ENCODE peak calls at places on chromosomes 6 and 20, in five cellular contexts. E is SW480, T is left lung, Q is neuronal stem cell, N is GM13977. U is an unnamed sample.
A peak's percentile ranks its signal among the peaks of the same experiment; 100 is the strongest.

GRCh38 chr6:24009319-24009718 is 116.7 kb upstream of the NRSN1 start:
- DNase-seq in E (no peak), N (no peak), T (no peak), Q (peak; percentile 59), U (no peak)

GRCh38 chr20:45919951-45920794 is 8.2 kb upstream of the PLTP start:
- DNase-seq in E (no peak), N (no peak), Q (no peak), T (no peak), U (no peak)

GRCh38 chr6:125046107-125046925 is 84.1 kb downstream of the RNF217 start:
- DNase-seq in T (no peak), E (no peak), Q (no peak), N (no peak), U (no peak)

GRCh38 chr6:98824163-98824906 is 10.0 kb upstream of the POU3F2 start:
- DNase-seq in Q (peak; percentile 42), N (no peak), E (no peak), T (no peak), U (no peak)

GRCh38 chr6:164069352-164070022 is 655.0 kb downstream of the QKI start:
- DNase-seq in E (no peak), T (no peak), Q (peak; percentile 75), N (no peak), U (peak; percentile 25)

GRCh38 chr6:101226677-101227135 is 166.8 kb upstream of the GRIK2 start:
- DNase-seq in N (peak; percentile 11), E (no peak), T (no peak), Q (peak; percentile 53), U (peak; percentile 57)

GRCh38 chr6:96116674-96117073 is 100.9 kb downstream of the FUT9 start:
- DNase-seq in T (no peak), N (no peak), Q (peak; percentile 27), E (no peak), U (no peak)

GRCh38 chr20:53923745-53924369 is 146.5 kb downstream of the BCAS1 start:
- DNase-seq in E (no peak), T (no peak), N (no peak), Q (no peak), U (no peak)

GRCh38 chr20:9359561-9360308 is 154.7 kb upstream of the LAMP5 start:
- DNase-seq in N (no peak), T (no peak), Q (peak; percentile 56), E (peak; percentile 53), U (peak; percentile 78)

GRCh38 chr6:158519761-158520160 is 40.1 kb upstream of the TMEM181 start:
- DNase-seq in T (no peak), E (no peak), N (no peak), Q (no peak), U (no peak)

GRCh38 chr6:36120539-36120938 is 9.8 kb upstream of the MAPK13 start:
- DNase-seq in Q (no peak), N (no peak), T (no peak), E (no peak), U (no peak)

GRCh38 chr20:19824861-19825260 is 66.8 kb downstream of the RIN2 start:
- DNase-seq in Q (no peak), E (no peak), T (no peak), N (no peak), U (no peak)

GRCh38 chr6:149484733-149485700 is at the start of gene ZC3H12D:
- DNase-seq in E (peak; percentile 77), Q (no peak), N (peak; percentile 61), T (peak; percentile 60), U (no peak)